ENCODE peak calls at places on chromosome 19, in five cellular contexts. One of them, this sample, is unnamed. For H3K4me1, the result is how much of the 10 kb centered on the place peaks cover.

GRCh38 chr19:48794291-48794690 is 16.5 kb downstream of the BCAT2 start:
- DNase-seq in testis: no peak
- DNase-seq in heart right ventricle: no peak
- DNase-seq in naive thymus-derived CD4-positive, alpha-beta T cell: no peak
- DNase-seq in aorta: no peak
- DNase-seq in this sample: no peak

GRCh38 chr19:50465986-50466771 is 10.1 kb upstream of the EMC10 start:
- DNase-seq in testis: no peak
- DNase-seq in heart right ventricle: no peak
- DNase-seq in naive thymus-derived CD4-positive, alpha-beta T cell: no peak
- DNase-seq in aorta: no peak
- DNase-seq in this sample: no peak

GRCh38 chr19:1172353-1173159 is 1.5 kb downstream of the SBNO2 start:
- DNase-seq in testis: peak
- DNase-seq in heart right ventricle: peak
- DNase-seq in naive thymus-derived CD4-positive, alpha-beta T cell: no peak
- DNase-seq in aorta: peak
- DNase-seq in this sample: peak

GRCh38 chr19:3055741-3056453 is 6.4 kb downstream of the TLE5 start:
- DNase-seq in testis: no peak
- DNase-seq in heart right ventricle: no peak
- DNase-seq in naive thymus-derived CD4-positive, alpha-beta T cell: no peak
- DNase-seq in aorta: peak
- DNase-seq in this sample: peak

GRCh38 chr19:13275016-13275722 is 125.0 kb downstream of the IER2 start:
- DNase-seq in testis: no peak
- DNase-seq in heart right ventricle: no peak
- DNase-seq in naive thymus-derived CD4-positive, alpha-beta T cell: no peak
- DNase-seq in aorta: no peak
- DNase-seq in this sample: no peak

GRCh38 chr19:47507924-47508553 is 6.8 kb downstream of the NAPA start:
- DNase-seq in testis: no peak
- DNase-seq in heart right ventricle: no peak
- DNase-seq in naive thymus-derived CD4-positive, alpha-beta T cell: no peak
- DNase-seq in aorta: no peak
- DNase-seq in this sample: peak

GRCh38 chr19:34351382-34351802 is 13.6 kb upstream of the GPI start:
- DNase-seq in testis: no peak
- DNase-seq in heart right ventricle: no peak
- DNase-seq in naive thymus-derived CD4-positive, alpha-beta T cell: no peak
- DNase-seq in aorta: no peak
- DNase-seq in this sample: peak

GRCh38 chr19:2711175-2711936 is 8.9 kb upstream of the GNG7 start:
- DNase-seq in testis: no peak
- DNase-seq in heart right ventricle: no peak
- DNase-seq in naive thymus-derived CD4-positive, alpha-beta T cell: no peak
- DNase-seq in aorta: no peak
- DNase-seq in this sample: peak

GRCh38 chr19:46466536-46467199 is 4.7 kb downstream of the PNMA8A start:
- DNase-seq in testis: no peak
- DNase-seq in heart right ventricle: peak
- DNase-seq in naive thymus-derived CD4-positive, alpha-beta T cell: no peak
- DNase-seq in aorta: peak
- DNase-seq in this sample: no peak

GRCh38 chr19:10120538-10121198 is 969 bp upstream of the EIF3G start:
- DNase-seq in testis: no peak
- DNase-seq in heart right ventricle: no peak
- DNase-seq in naive thymus-derived CD4-positive, alpha-beta T cell: no peak
- DNase-seq in aorta: no peak
- DNase-seq in this sample: no peak

GRCh38 chr19:46115396-46116109 is 8.9 kb downstream of the IGFL3 start:
- DNase-seq in testis: no peak
- DNase-seq in heart right ventricle: no peak
- DNase-seq in naive thymus-derived CD4-positive, alpha-beta T cell: peak
- DNase-seq in aorta: no peak
- DNase-seq in this sample: no peak

GRCh38 chr19:49631279-49631588 is 8.7 kb downstream of the RRAS start:
- DNase-seq in testis: no peak
- DNase-seq in heart right ventricle: no peak
- DNase-seq in naive thymus-derived CD4-positive, alpha-beta T cell: no peak
- DNase-seq in aorta: no peak
- DNase-seq in this sample: no peak

GRCh38 chr19:23980805-23981204 is 66.1 kb downstream of the ZNF726 start:
- DNase-seq in testis: no peak
- DNase-seq in heart right ventricle: no peak
- DNase-seq in naive thymus-derived CD4-positive, alpha-beta T cell: no peak
- DNase-seq in aorta: no peak
- DNase-seq in this sample: no peak

GRCh38 chr19:47375694-47376588 is 26.8 kb downstream of the DHX34 start:
- DNase-seq in testis: no peak
- DNase-seq in heart right ventricle: no peak
- DNase-seq in naive thymus-derived CD4-positive, alpha-beta T cell: no peak
- DNase-seq in aorta: no peak
- DNase-seq in this sample: no peak

GRCh38 chr19:41175825-41176734 is 16.9 kb upstream of the CYP2S1 start:
- DNase-seq in testis: no peak
- DNase-seq in heart right ventricle: no peak
- DNase-seq in naive thymus-derived CD4-positive, alpha-beta T cell: peak
- DNase-seq in aorta: peak
- DNase-seq in this sample: no peak

GRCh38 chr19:41589371-41589770 is 13.4 kb downstream of the CEACAM21 start:
- DNase-seq in testis: no peak
- DNase-seq in heart right ventricle: no peak
- DNase-seq in naive thymus-derived CD4-positive, alpha-beta T cell: no peak
- DNase-seq in aorta: no peak
- DNase-seq in this sample: no peak

GRCh38 chr19:43511324-43511723 is 6.8 kb upstream of the PHLDB3 start:
- DNase-seq in testis: no peak
- DNase-seq in heart right ventricle: no peak
- DNase-seq in naive thymus-derived CD4-positive, alpha-beta T cell: no peak
- DNase-seq in aorta: no peak
- DNase-seq in this sample: no peak
- H3K4me1 ChIP-seq in testis: under half
- H3K4me1 ChIP-seq in heart right ventricle: under half
- H3K4me1 ChIP-seq in naive thymus-derived CD4-positive, alpha-beta T cell: under half
- H3K4me1 ChIP-seq in aorta: under half
- H3K4me1 ChIP-seq in this sample: under half

DNA sequence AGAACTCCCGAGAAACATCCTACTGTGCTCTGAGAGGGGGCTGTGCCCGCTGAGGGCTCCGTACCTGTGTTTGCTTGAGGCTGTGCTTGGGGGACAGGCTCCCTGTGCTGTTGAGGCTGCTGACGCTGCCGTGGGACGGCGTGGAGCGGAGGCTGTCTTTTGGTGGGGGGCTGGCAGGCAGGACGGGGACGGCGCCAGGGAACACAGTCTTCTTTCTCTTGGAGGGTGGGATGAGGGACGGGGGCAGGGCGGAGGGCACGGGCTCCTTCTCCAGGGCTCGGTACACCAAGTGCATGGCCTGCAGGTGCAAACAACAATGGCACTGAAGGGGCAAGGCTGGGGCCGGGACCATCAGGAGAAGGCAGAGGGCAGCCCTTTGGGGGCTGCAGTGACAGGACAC is 46.8 kb downstream of the EPS15L1 start:
- DNase-seq in testis: no peak
- DNase-seq in heart right ventricle: no peak
- DNase-seq in naive thymus-derived CD4-positive, alpha-beta T cell: no peak
- DNase-seq in aorta: no peak
- DNase-seq in this sample: no peak
- H3K4me3 ChIP-seq in testis: no peak
- H3K4me3 ChIP-seq in heart right ventricle: no peak
- H3K4me3 ChIP-seq in naive thymus-derived CD4-positive, alpha-beta T cell: no peak
- H3K4me3 ChIP-seq in aorta: no peak
- H3K4me3 ChIP-seq in this sample: no peak

DNA sequence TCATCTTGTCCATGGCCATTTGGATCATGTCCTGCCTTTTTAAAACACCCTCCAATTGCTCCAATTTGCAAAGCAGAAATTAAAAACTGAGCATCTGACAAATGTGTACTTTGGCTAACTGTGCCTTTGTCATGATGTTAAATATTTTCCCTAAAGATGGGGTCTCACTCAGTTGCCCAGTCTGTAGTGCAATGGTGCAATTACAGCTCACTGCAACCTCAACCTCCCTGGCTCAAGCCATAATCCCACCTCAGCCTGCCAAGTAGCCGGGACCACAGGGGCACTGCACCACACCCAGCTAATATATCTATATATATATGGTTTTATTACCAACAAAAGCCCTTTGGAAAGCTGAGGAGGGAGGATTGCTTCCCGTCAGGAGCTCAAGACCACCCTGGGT is 782.7 kb downstream of the UQCRFS1 start:
- DNase-seq in testis: no peak
- DNase-seq in heart right ventricle: no peak
- DNase-seq in naive thymus-derived CD4-positive, alpha-beta T cell: no peak
- DNase-seq in aorta: no peak
- DNase-seq in this sample: no peak
- H3K4me1 ChIP-seq in testis: under half
- H3K4me1 ChIP-seq in heart right ventricle: under half
- H3K4me1 ChIP-seq in naive thymus-derived CD4-positive, alpha-beta T cell: under half
- H3K4me1 ChIP-seq in aorta: under half
- H3K4me1 ChIP-seq in this sample: under half

GRCh38 chr19:7832781-7833180 is 2.8 kb downstream of the EVI5L start:
- DNase-seq in testis: no peak
- DNase-seq in heart right ventricle: no peak
- DNase-seq in naive thymus-derived CD4-positive, alpha-beta T cell: no peak
- DNase-seq in aorta: no peak
- DNase-seq in this sample: no peak

GRCh38 chr19:7832009-7832408 is 2.0 kb downstream of the EVI5L start:
- DNase-seq in testis: no peak
- DNase-seq in heart right ventricle: no peak
- DNase-seq in naive thymus-derived CD4-positive, alpha-beta T cell: no peak
- DNase-seq in aorta: no peak
- DNase-seq in this sample: no peak

GRCh38 chr19:7830823-7831222 is 805 bp downstream of the EVI5L start:
- DNase-seq in testis: no peak
- DNase-seq in heart right ventricle: no peak
- DNase-seq in naive thymus-derived CD4-positive, alpha-beta T cell: no peak
- DNase-seq in aorta: no peak
- DNase-seq in this sample: no peak

GRCh38 chr19:7830272-7830771 is 304 bp downstream of the EVI5L start:
- DNase-seq in testis: no peak
- DNase-seq in heart right ventricle: no peak
- DNase-seq in naive thymus-derived CD4-positive, alpha-beta T cell: no peak
- DNase-seq in aorta: no peak
- DNase-seq in this sample: peak

DNA sequence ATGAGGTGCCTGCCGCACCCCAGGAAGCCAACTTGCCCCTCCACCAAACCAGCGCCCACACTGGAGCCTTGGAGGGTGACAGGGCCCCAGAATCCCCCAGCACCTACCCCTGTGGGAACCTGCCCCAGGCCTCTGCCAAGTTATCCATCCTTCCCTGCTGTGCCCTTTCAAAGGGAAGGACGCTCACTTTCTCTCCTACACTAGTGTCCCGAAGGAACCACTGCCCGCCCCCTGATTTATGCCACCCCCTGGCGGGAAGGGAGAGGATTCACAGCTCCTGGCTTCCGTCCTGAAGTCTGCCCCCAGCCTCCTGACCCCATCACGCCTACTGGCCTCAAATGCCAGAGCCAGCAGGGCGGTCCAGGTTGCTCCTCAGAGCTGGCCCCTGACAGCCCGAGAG is 1.4 kb downstream of the EVI5L start:
- DNase-seq in testis: no peak
- DNase-seq in heart right ventricle: no peak
- DNase-seq in naive thymus-derived CD4-positive, alpha-beta T cell: no peak
- DNase-seq in aorta: no peak
- DNase-seq in this sample: no peak
- H3K4me3 ChIP-seq in testis: no peak
- H3K4me3 ChIP-seq in heart right ventricle: no peak
- H3K4me3 ChIP-seq in naive thymus-derived CD4-positive, alpha-beta T cell: no peak
- H3K4me3 ChIP-seq in aorta: no peak
- H3K4me3 ChIP-seq in this sample: no peak